ENCODE peak calls at places on chromosome 17, in five cellular contexts. D is lower lobe of right lung, R is ovary, W is cardiac fibroblast, U is heart left ventricle. Q is an unnamed sample.
A peak's percentile ranks its signal among the peaks of the same experiment; 100 is the strongest.

GRCh38 chr17:151004-151403 is 13.6 kb downstream of the SCGB1C2 start:
- DNase-seq in D (peak; percentile 6), R (peak; percentile 5), W (no peak), U (no peak), Q (no peak)

GRCh38 chr17:50128441-50129302 is 1.3 kb downstream of the SAMD14 start:
- DNase-seq in D (no peak), R (no peak), W (no peak), U (no peak), Q (no peak)

GRCh38 chr17:17191346-17191792 is 14.8 kb downstream of the PLD6 start:
- DNase-seq in D (no peak), R (no peak), W (peak; percentile 61), U (peak; percentile 75), Q (peak; percentile 71)

GRCh38 chr17:55391244-55391757 is 30.3 kb downstream of the MMD start:
- DNase-seq in D (no peak), R (no peak), W (no peak), U (no peak), Q (no peak)

GRCh38 chr17:39264119-39264518 is 38.4 kb upstream of the STAC2 start:
- DNase-seq in D (no peak), R (no peak), W (no peak), U (peak; percentile 72), Q (no peak)

GRCh38 chr17:39701784-39702422 is 2.0 kb downstream of the ERBB2 start:
- DNase-seq in D (no peak), R (no peak), W (no peak), U (no peak), Q (no peak)

GRCh38 chr17:40248507-40248906 is 29.4 kb downstream of the WIPF2 start:
- DNase-seq in D (no peak), R (no peak), W (no peak), U (no peak), Q (no peak)

GRCh38 chr17:29241015-29241963 is 5.4 kb upstream of the CRYBA1 start:
- DNase-seq in D (no peak), R (no peak), W (peak; percentile 96), U (peak; percentile 31), Q (peak; percentile 86)

GRCh38 chr17:63911657-63912100 is 621 bp upstream of the CSHL1 start:
- DNase-seq in D (no peak), R (peak; percentile 53), W (peak; percentile 19), U (no peak), Q (no peak)

GRCh38 chr17:37502009-37502936 is 12.6 kb downstream of the DUSP14 start:
- DNase-seq in D (no peak), R (no peak), W (no peak), U (no peak), Q (no peak)

GRCh38 chr17:45019177-45019711 is 32.2 kb downstream of the DCAKD start:
- DNase-seq in D (peak; percentile 52), R (peak; percentile 44), W (peak; percentile 61), U (peak; percentile 74), Q (peak; percentile 83)

GRCh38 chr17:34423978-34424813 is 61.2 kb upstream of the CCL1 start:
- DNase-seq in D (no peak), R (no peak), W (no peak), U (no peak), Q (no peak)

GRCh38 chr17:4304417-4305027 is 40.7 kb upstream of the ANKFY1 start:
- DNase-seq in D (no peak), R (peak; percentile 43), W (peak; percentile 58), U (peak; percentile 32), Q (peak; percentile 47)

GRCh38 chr17:67362173-67362572 is 4.2 kb downstream of the PSMD12 start:
- DNase-seq in D (no peak), R (no peak), W (no peak), U (no peak), Q (no peak)

GRCh38 chr17:16652847-16653366 is 743 bp downstream of the ZNF624 start:
- DNase-seq in D (no peak), R (no peak), W (no peak), U (no peak), Q (no peak)

GRCh38 chr17:80382446-80382845 is 32.5 kb upstream of the ENDOV start:
- DNase-seq in D (no peak), R (no peak), W (no peak), U (no peak), Q (no peak)

GRCh38 chr17:74008196-74008595 is 195.3 kb upstream of the RPL38 start:
- DNase-seq in D (no peak), R (no peak), W (no peak), U (no peak), Q (no peak)

GRCh38 chr17:12800855-12801365 is 11.6 kb downstream of the ARHGAP44 start:
- DNase-seq in D (no peak), R (no peak), W (no peak), U (no peak), Q (no peak)

GRCh38 chr17:76781056-76781982 is 43.4 kb downstream of the MFSD11 start:
- DNase-seq in D (no peak), R (no peak), W (no peak), U (no peak), Q (peak; percentile 31)

GRCh38 chr17:28741358-28742349 is 2.2 kb upstream of the TRAF4 start:
- DNase-seq in D (no peak), R (no peak), W (no peak), U (no peak), Q (no peak)

GRCh38 chr17:50363217-50364060 is 9.5 kb downstream of the MRPL27 start:
- DNase-seq in D (no peak), R (no peak), W (peak; percentile 72), U (no peak), Q (peak; percentile 53)

GRCh38 chr17:40341808-40342574 is 22.5 kb downstream of the GJD3 start:
- DNase-seq in D (peak; percentile 86), R (peak; percentile 87), W (peak; percentile 86), U (peak; percentile 90), Q (peak; percentile 94)

GRCh38 chr17:76241776-76242175 is 1.5 kb upstream of the RNF157 start:
- DNase-seq in D (no peak), R (no peak), W (no peak), U (no peak), Q (peak; percentile 48)

GRCh38 chr17:27226611-27227234 is 67.2 kb upstream of the WSB1 start:
- DNase-seq in D (no peak), R (no peak), W (peak; percentile 38), U (no peak), Q (no peak)

GRCh38 chr17:79568661-79569060 is 42.2 kb downstream of the RBFOX3 start:
- DNase-seq in D (peak; percentile 8), R (no peak), W (no peak), U (no peak), Q (no peak)

GRCh38 chr17:65131946-65132345 is 5.2 kb upstream of the RGS9 start:
- DNase-seq in D (no peak), R (no peak), W (peak; percentile 12), U (no peak), Q (no peak)

GRCh38 chr17:70080541-70081347 is 5.7 kb downstream of the KCNJ16 start:
- DNase-seq in D (no peak), R (peak; percentile 26), W (peak; percentile 46), U (no peak), Q (no peak)

GRCh38 chr17:33901085-33901484 is 354.0 kb upstream of the CCL2 start:
- DNase-seq in D (no peak), R (no peak), W (no peak), U (no peak), Q (no peak)

GRCh38 chr17:81672954-81673353 is 6.4 kb downstream of the CCDC137 start:
- DNase-seq in D (no peak), R (no peak), W (no peak), U (no peak), Q (no peak)
- H3K4me3 ChIP-seq in D (no peak overlapping the region), R (no peak overlapping the region), W (no peak overlapping the region), U (no peak overlapping the region), Q (no peak overlapping the region)

GRCh38 chr17:35569405-35569804 is 8.8 kb upstream of the SLFN14 start:
- DNase-seq in D (no peak), R (no peak), W (no peak), U (no peak), Q (no peak)
- H3K4me3 ChIP-seq in D (peak overlapping the region; percentile 84), R (no peak overlapping the region), W (no peak overlapping the region), U (no peak overlapping the region), Q (no peak overlapping the region)

GRCh38 chr17:42886283-42887176 is 14.1 kb upstream of the G6PC1 start:
- DNase-seq in D (no peak), R (no peak), W (no peak), U (peak; percentile 36), Q (no peak)
- H3K4me3 ChIP-seq in D (no peak overlapping the region), R (no peak overlapping the region), W (no peak overlapping the region), U (no peak overlapping the region), Q (no peak overlapping the region)

DNA sequence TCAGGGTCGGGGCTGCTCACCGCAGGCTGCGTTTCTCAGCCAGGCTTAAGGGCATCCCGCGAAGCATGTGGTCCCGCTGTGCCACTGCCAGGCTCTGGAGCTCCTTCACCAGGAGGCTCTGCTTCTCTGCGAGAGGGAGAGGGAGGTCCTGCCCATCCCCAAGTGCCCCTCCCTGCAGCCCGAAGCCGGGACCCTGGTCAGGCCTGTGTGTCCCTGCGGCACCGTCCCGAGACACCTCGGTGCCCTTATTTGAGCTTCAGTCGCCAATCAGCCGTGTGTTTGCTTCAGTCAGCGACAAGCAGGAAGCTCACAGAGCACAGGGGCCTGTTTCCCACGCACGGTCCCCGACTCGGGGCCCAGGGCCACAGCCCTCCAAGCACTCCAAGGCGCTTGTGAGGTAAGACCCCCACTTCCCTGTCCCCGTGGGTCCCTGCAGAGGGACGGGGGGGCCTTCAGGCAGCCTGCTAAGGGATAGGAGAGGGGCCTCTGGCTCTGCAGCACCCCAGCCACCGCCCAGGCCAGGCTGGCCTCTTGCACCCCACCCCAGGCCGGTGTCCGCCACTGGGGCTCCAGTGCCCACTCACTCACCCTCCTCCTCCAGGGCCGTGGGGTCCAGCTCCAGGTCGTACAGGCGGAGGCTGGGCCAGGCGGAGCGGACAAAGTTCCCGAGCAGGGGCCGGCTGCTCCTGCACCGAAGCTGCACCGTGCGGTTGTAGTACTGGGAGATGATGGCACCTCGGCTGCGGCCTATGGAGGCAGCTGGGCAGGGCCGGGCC is 3.2 kb downstream of the TMC6 start:
- DNase-seq in D (no peak), R (no peak), W (no peak), U (no peak), Q (no peak)
- H3K4me3 ChIP-seq in D (peak overlapping the region; percentile 3), R (no peak overlapping the region), W (no peak overlapping the region), U (no peak overlapping the region), Q (no peak overlapping the region)

DNA sequence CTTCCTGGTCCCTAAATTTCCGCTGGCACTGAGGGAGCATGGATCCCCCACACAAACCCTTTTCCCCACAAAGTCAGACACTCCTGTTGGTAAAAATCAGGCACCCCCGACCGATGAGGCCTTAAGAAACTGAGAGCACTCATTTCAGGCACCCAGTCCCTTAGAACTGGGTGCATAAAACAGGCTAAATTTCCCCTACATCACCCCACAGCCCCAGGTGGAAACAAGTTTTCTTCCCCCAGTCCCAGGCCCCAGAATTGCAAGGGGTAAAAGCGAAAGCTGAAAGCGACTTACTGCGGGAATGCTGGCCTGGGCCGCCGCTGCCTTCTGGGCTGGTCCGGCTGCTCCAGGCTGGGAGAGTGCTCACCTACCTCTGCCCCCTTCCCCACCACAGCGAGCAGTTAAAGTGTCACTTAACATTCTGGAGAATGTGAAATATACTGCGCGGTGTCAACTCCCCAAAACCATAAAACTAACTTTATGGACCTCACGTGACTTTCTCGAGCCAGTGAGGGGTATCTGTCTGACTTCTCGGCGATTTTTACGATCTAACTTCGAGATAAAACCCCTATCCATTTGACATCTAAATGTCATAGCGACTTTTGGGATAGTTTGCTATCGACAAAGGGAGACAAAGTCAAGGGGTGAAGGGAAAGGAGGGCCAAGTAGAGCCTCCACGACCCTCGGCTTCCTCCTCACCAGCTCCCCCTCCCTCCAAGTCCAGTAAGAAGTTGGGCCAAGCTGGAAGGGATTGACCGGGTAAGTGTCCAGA is at the start of gene HOXB3:
- DNase-seq in D (no peak), R (no peak), W (no peak), U (no peak), Q (no peak)
- H3K4me3 ChIP-seq in D (peak within 1 kb of the TSS; percentile 63), R (peak within 1 kb of the TSS; percentile 27), W (no peak within 1 kb of the TSS), U (no peak within 1 kb of the TSS), Q (no peak within 1 kb of the TSS)

Q was measured in aorta.